ENCODE peak calls at places on chromosome 22, in five cellular contexts. K is H9; J is breast epithelium; B is adrenal gland; N is naive thymus-derived CD4-positive, alpha-beta T cell. M is an unnamed sample.

GRCh38 chr22:48624401-48624800 is 1203.3 kb downstream of the BRD1 start:
- DNase-seq in B (no peak), J (no peak), N (no peak), K (no peak), M (peak)

GRCh38 chr22:17797721-17798559 is 23.7 kb upstream of the BID start:
- DNase-seq in B (no peak), K (no peak), J (no peak), N (no peak), M (no peak)

GRCh38 chr22:48376936-48377335 is 1450.7 kb downstream of the BRD1 start:
- DNase-seq in K (no peak), J (peak), B (no peak), N (no peak), M (no peak)

GRCh38 chr22:36136988-36137387 is 23.6 kb downstream of the APOL3 start:
- DNase-seq in N (no peak), B (no peak), K (no peak), J (no peak), M (no peak)

GRCh38 chr22:44455151-44455962 is 42.7 kb downstream of the RTL6 start:
- DNase-seq in B (peak), K (no peak), J (no peak), N (peak), M (no peak)

GRCh38 chr22:37145415-37146385 is 4.0 kb downstream of the IL2RB start:
- DNase-seq in K (no peak), B (no peak), J (no peak), N (no peak), M (no peak)

GRCh38 chr22:27801616-27802388 is at the start of gene MN1:
- DNase-seq in K (peak), B (no peak), N (peak), J (no peak), M (no peak)

GRCh38 chr22:36352775-36353507 is 34.8 kb downstream of the MYH9 start:
- DNase-seq in N (peak), B (peak), K (no peak), J (peak), M (peak)

GRCh38 chr22:45069925-45070324 is 60.1 kb upstream of the PHF21B start:
- DNase-seq in J (no peak), B (no peak), N (no peak), K (no peak), M (no peak)

GRCh38 chr22:23523746-23524145 is 56.3 kb downstream of the IGLL1 start:
- DNase-seq in B (no peak), J (no peak), K (no peak), N (no peak), M (no peak)

GRCh38 chr22:17411213-17411612 is 42.0 kb downstream of the CECR2 start:
- DNase-seq in B (no peak), K (no peak), J (no peak), N (no peak), M (no peak)

GRCh38 chr22:48209473-48210271 is 1447.2 kb downstream of the TBC1D22A start:
- DNase-seq in J (no peak), N (no peak), B (peak), K (no peak), M (no peak)

GRCh38 chr22:21590809-21591641 is 23.5 kb downstream of the UBE2L3 start:
- DNase-seq in B (no peak), J (no peak), N (no peak), K (no peak), M (peak)

GRCh38 chr22:22884888-22885840 is 2.5 kb upstream of the IGLL5 start:
- DNase-seq in B (no peak), J (no peak), N (no peak), K (peak), M (no peak)

GRCh38 chr22:30305519-30305905 is 16.2 kb upstream of the CASTOR1 start:
- DNase-seq in N (peak), K (no peak), B (peak), J (no peak), M (no peak)

GRCh38 chr22:30392661-30393321 is 4.0 kb upstream of the SEC14L2 start:
- DNase-seq in J (no peak), K (no peak), B (no peak), N (no peak), M (peak)

GRCh38 chr22:24950272-24950902 is 2.1 kb upstream of the KIAA1671 start:
- DNase-seq in B (no peak), J (no peak), K (peak), N (no peak), M (no peak)

GRCh38 chr22:24434472-24435322 is 7.3 kb downstream of the ADORA2A start:
- DNase-seq in J (no peak), N (peak), K (no peak), B (peak), M (no peak)

GRCh38 chr22:29266564-29267461 is 968 bp downstream of the RHBDD3 start:
- DNase-seq in B (no peak), J (no peak), N (no peak), K (no peak), M (no peak)

GRCh38 chr22:48486163-48486957 is 1341.3 kb downstream of the BRD1 start:
- DNase-seq in N (no peak), B (no peak), K (no peak), J (peak), M (no peak)

GRCh38 chr22:44412136-44412731 is 85.8 kb downstream of the RTL6 start:
- DNase-seq in K (peak), N (no peak), B (no peak), J (peak), M (no peak)

GRCh38 chr22:21599053-21599893 is 30.5 kb downstream of the YDJC start:
- DNase-seq in B (no peak), K (peak), J (no peak), N (no peak), M (no peak)

GRCh38 chr22:48278620-48279464 is 1516.4 kb downstream of the TBC1D22A start:
- DNase-seq in J (no peak), K (no peak), N (no peak), B (no peak), M (no peak)

GRCh38 chr22:18034076-18034475 is 9.7 kb upstream of the MICAL3 start:
- DNase-seq in B (no peak), J (no peak), N (no peak), K (no peak), M (no peak)

GRCh38 chr22:25167834-25168601 is 31.6 kb upstream of the CRYBB3 start:
- DNase-seq in K (no peak), B (no peak), J (no peak), N (no peak), M (no peak)

GRCh38 chr22:25282671-25283561 is 63.5 kb downstream of the CRYBB2 start:
- DNase-seq in K (peak), B (no peak), N (no peak), J (no peak), M (no peak)

GRCh38 chr22:29114392-29114791 is 41.6 kb downstream of the KREMEN1 start:
- DNase-seq in B (no peak), K (no peak), N (no peak), J (no peak), M (no peak)

DNA sequence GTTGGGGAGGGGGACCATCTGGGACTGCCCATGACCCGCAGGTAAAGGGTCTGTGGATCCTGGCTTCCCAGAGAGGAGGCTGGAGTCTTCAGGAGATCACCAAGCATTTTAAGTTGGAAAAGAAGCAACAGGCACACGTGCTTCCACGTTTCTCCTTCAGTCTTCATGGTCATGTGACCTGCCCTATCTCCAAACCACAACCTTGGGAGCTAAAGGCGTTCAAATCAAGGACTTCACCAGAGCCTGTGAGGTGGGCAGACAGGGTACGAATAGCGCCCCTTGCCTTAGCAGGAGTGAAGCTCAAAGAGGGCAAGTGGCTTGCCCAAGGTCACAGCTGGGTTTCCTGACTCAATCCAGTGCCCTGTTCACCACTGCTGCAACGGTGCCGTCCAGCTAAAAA is 6.7 kb downstream of the TMEM184B start:
- DNase-seq in N (no peak), J (no peak), B (peak), K (peak), M (no peak)
- H3K27ac ChIP-seq in N (peak), J (peak), B (peak), K (no peak), M (no peak)

GRCh38 chr22:20297414-20298109 is 22.3 kb downstream of the DGCR6L start:
- DNase-seq in N (no peak), B (no peak), J (no peak), K (no peak), M (no peak)

GRCh38 chr22:20298803-20299735 is 20.8 kb downstream of the DGCR6L start:
- DNase-seq in B (peak), J (peak), N (peak), K (peak), M (peak)

GRCh38 chr22:20298110-20298802 is 21.6 kb downstream of the DGCR6L start:
- DNase-seq in K (peak), J (no peak), B (no peak), N (no peak), M (no peak)

GRCh38 chr22:20295262-20296064 is 24.4 kb downstream of the DGCR6L start:
- DNase-seq in B (no peak), J (no peak), N (no peak), K (no peak), M (no peak)

GRCh38 chr22:20296598-20296997 is 23.3 kb downstream of the DGCR6L start:
- DNase-seq in B (no peak), J (no peak), K (no peak), N (no peak), M (no peak)
- H3K27ac ChIP-seq in B (no peak), J (no peak), K (no peak), N (no peak), M (no peak)

GRCh38 chr22:42752230-42752746 is 31.6 kb upstream of the A4GALT start:
- DNase-seq in B (no peak), J (no peak), N (no peak), K (no peak), M (no peak)

GRCh38 chr22:42742940-42743339 is 22.3 kb upstream of the A4GALT start:
- DNase-seq in K (peak), N (no peak), J (no peak), B (no peak), M (no peak)

GRCh38 chr22:42745118-42745517 is 24.4 kb upstream of the A4GALT start:
- DNase-seq in K (no peak), N (no peak), J (no peak), B (peak), M (no peak)

GRCh38 chr22:42743501-42743991 is 22.9 kb upstream of the A4GALT start:
- DNase-seq in J (no peak), N (no peak), K (no peak), B (no peak), M (peak)

DNA sequence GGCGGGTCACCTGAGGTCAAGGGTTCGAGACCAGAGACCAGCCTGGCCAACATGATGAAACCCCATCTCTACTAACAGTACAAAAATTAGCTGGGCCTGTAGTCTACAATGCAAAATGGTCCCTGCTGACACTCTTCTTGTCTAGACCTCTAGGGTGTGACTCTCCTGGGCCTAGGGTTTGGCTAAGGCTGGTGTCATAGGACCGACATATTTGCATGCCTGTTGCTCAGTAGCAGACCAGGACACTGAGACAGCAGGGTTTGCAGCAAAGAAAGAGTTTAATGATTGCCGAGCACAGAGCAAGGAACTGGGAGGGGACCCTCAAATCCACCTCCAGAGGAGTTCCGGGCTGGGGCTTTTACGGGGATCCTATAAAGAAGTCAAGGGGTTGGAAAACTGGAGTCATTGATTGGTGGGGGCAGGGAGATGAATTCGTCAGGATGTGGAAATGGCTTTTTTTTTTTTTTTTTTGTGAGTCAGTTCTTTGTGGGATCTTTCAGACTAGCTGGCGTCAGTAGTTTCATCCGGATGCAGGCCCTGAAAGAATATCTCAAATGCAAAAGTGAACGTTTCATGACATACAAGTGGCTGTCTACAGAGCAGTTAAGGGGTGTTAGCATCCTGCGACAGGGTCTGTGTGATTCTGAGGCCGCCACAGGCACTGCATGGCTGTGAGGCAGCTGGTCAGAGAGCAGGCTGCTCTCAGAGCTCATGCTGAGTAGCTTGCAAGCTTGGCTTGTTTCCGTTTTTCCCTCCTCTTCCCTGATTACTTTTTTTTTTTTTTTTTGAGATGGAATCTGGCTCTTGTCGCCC is 27.2 kb upstream of the A4GALT start:
- DNase-seq in J (no peak), N (no peak), K (no peak), B (no peak), M (no peak)
- H3K27ac ChIP-seq in J (peak), N (no peak), K (no peak), B (peak), M (no peak)

DNA sequence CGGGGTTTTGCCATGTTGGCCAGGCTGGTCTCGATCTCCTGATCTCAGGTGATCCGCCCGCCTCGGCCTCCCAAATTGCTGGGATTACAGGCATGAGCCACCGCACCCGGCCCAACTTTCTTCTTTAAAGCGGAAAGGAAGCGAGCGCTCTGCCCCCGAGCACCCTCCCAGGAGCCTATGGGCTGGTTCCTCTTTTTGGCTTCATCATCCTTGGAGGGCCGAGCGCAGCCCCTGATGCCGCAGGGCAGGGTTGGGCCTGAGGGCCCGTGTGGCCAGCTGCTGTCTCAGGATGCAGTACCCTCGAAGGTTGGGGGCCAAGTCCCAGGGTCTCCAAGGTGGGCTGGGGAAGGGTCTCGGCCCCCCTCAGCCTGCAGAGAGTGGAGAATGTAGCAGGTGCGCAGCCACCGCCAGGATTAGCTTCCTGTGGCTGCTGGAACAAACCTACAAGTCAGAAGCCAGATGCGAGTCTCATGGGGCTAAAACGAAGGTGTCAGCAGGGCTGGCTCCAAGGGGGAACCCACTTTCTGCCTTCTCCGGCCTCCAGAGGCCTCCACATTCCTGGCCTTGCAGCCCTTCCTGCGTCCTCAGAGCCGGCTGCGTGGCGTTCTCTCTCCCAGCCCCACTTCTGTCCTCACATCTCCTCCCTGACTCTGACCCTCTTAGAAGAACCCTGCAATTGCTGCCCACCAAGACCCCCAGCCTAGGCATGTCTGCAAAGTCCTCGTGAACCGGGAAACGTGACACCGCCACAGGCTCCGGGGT is 2.9 kb downstream of the PANX2 start:
- DNase-seq in K (no peak), N (no peak), J (no peak), B (no peak), M (no peak)
- H3K27ac ChIP-seq in K (no peak), N (no peak), J (no peak), B (no peak), M (no peak)

GRCh38 chr22:31635638-31636306 is 26.2 kb downstream of the PISD start:
- DNase-seq in B (no peak), J (no peak), K (no peak), N (no peak), M (peak)

GRCh38 chr22:31637375-31637937 is 24.6 kb downstream of the PISD start:
- DNase-seq in B (no peak), N (no peak), K (no peak), J (no peak), M (no peak)

GRCh38 chr22:31637938-31638618 is 23.9 kb downstream of the PISD start:
- DNase-seq in N (no peak), K (no peak), B (no peak), J (no peak), M (no peak)

DNA sequence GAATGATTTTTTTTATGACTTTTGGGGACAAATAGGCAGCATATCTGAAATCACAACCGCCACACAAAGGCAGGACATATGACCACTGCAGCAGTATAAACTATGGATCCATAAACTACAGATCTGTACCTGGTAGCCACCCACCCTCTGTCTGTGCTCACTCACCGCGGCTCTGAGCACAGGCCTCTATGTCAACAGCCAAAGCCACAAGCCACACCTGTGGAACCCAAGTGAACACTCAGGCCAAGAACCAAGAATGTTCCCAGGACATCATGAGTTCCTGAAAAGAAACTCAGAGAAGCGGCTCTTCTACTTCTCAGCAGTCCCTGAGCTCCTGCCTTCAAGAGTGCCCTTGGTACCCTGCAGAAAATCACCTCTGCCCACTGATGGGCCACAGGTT is 22.4 kb downstream of the PISD start:
- DNase-seq in B (no peak), K (no peak), N (no peak), J (no peak), M (no peak)
- H3K27ac ChIP-seq in B (peak), K (no peak), N (no peak), J (peak), M (no peak)

DNA sequence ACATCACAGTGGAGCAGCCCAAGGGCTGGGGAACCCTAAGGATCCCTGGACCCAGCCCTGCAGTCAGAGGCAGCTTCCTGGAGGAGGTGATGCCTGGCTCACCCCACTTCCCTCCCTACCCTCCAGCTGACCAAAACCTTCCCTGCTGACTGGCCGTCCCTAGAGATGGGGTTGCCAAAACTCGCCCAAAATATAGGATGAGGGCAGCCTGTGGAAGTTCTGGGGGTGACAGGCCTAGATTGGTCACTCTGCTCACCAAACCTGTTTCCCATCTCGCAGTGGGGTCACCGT is 35.0 kb upstream of the PPARA start:
- DNase-seq in B (no peak), J (no peak), K (no peak), N (no peak), M (no peak)
- H3K27ac ChIP-seq in B (peak), J (peak), K (no peak), N (no peak), M (peak)

DNA sequence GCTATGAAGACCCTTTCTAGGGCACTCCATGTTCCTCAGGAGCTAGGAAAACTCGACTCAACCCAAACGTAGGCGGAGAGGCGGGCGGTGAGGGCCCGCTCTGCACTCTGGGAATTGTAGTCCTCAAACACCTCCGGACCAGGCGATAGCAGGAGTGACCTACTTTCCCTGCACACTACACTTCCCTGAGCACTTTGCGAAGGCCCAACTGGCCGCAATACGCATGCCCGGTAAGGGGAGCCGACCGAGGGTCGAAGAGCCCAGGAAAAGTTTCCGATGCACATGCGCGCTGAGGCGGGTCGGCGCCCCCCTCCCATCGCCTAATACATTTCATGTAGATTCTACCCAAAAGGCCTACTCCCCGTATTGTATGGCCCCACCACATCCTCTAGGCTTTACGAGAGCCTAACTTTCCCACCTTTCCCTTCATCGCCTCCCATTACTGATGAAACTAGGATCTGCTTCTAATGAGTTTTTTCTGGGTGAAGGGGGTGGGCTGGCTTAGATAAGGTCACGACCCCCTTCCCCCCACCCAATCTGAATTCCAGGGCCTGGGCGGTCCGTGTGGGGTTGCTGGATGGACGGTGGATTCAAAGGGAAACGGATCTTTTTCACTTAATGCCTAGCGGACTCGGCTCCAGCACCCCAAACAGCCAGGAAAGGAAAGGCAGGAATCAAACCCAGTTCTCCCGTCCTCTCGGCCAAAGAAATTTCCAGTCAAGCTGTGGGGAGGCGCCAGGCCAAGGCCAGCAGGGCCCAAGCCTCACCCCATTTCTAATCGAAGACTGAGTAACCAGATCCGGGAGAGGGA is 2.0 kb downstream of the TOB2 start:
- DNase-seq in J (peak), N (peak), B (peak), K (peak), M (peak)
- H3K27ac ChIP-seq in J (peak), N (peak), B (peak), K (peak), M (peak)

GRCh38 chr22:41531422-41531727 is 12.9 kb downstream of the POLR3H start:
- DNase-seq in J (no peak), B (no peak), K (no peak), N (no peak), M (no peak)

GRCh38 chr22:41532908-41533825 is 11.1 kb downstream of the POLR3H start:
- DNase-seq in K (peak), J (no peak), N (peak), B (peak), M (no peak)

GRCh38 chr22:41534219-41534618 is 10.1 kb downstream of the POLR3H start:
- DNase-seq in J (no peak), B (no peak), K (no peak), N (no peak), M (no peak)

GRCh38 chr22:41530612-41531421 is 13.5 kb downstream of the POLR3H start:
- DNase-seq in B (no peak), K (no peak), J (no peak), N (no peak), M (no peak)

GRCh38 chr22:41531736-41532477 is 12.4 kb downstream of the POLR3H start:
- DNase-seq in K (no peak), B (no peak), J (no peak), N (no peak), M (no peak)
- H3K27ac ChIP-seq in K (no peak), B (peak), J (no peak), N (no peak), M (no peak)

GRCh38 chr22:39528080-39528661 is 4.4 kb downstream of the RPS19BP1 start:
- DNase-seq in J (no peak), B (no peak), K (no peak), N (no peak), M (no peak)
- H3K27ac ChIP-seq in J (peak), B (peak), K (no peak), N (peak), M (peak)